ENCODE peak calls at places on chromosomes 2 and 18, in five cellular contexts. U is aorta; O is NCI-H2107; E is NCI-H2029; S is activated CD4-positive, alpha-beta T cell treated with anti-CD3 and anti-CD28 coated beads for 48 hours. X is an unnamed sample.

GRCh38 chr2:69196327-69197117 is 183.5 kb downstream of the ANTXR1 start:
- DNase-seq in S (no peak), U (no peak), E (no peak), O (no peak), X (no peak)

GRCh38 chr2:235224410-235224809 is 269.4 kb upstream of the AGAP1 start:
- DNase-seq in U (no peak), S (no peak), O (no peak), E (no peak), X (no peak)

GRCh38 chr2:156021326-156022040 is 311.0 kb downstream of the NR4A2 start:
- DNase-seq in O (no peak), U (no peak), E (no peak), S (no peak), X (no peak)

GRCh38 chr2:9263388-9263787 is 56.8 kb downstream of the ASAP2 start:
- DNase-seq in S (no peak), E (no peak), O (no peak), U (no peak), X (no peak)

GRCh38 chr2:233084488-233084887 is 24.3 kb downstream of the INPP5D start:
- DNase-seq in S (peak), O (no peak), U (peak), E (no peak), X (no peak)

GRCh38 chr18:2302628-2303516 is 268.4 kb downstream of the METTL4 start:
- DNase-seq in O (no peak), E (no peak), S (no peak), U (no peak), X (no peak)

GRCh38 chr2:215839309-215839708 is 174.0 kb downstream of the MREG start:
- DNase-seq in E (no peak), U (no peak), S (no peak), O (no peak), X (no peak)

GRCh38 chr2:6073260-6074141 is 381.3 kb downstream of the SOX11 start:
- DNase-seq in E (peak), O (no peak), U (no peak), S (no peak), X (peak)

GRCh38 chr18:22814329-22814703 is 118.8 kb upstream of the RBBP8 start:
- DNase-seq in U (no peak), S (no peak), E (no peak), O (no peak), X (no peak)

GRCh38 chr2:71224457-71224856 is 2.4 kb downstream of the PAIP2B start:
- DNase-seq in U (no peak), E (no peak), S (no peak), O (no peak), X (no peak)

GRCh38 chr18:23740105-23740830 is 51.0 kb downstream of the LAMA3 start:
- DNase-seq in O (no peak), S (no peak), U (no peak), E (no peak), X (no peak)

GRCh38 chr2:67917332-67918054 is 145.3 kb downstream of the C1D start:
- DNase-seq in U (no peak), S (no peak), E (no peak), O (no peak), X (no peak)

GRCh38 chr18:25019946-25020345 is 332.0 kb downstream of the ZNF521 start:
- DNase-seq in O (no peak), S (no peak), E (no peak), U (no peak), X (no peak)

GRCh38 chr2:168773719-168774521 is 28.5 kb upstream of the NOSTRIN start:
- DNase-seq in O (peak), U (no peak), S (peak), E (peak), X (peak)

GRCh38 chr18:48230459-48231113 is 178.6 kb downstream of the ZBTB7C start:
- DNase-seq in U (peak), O (peak), E (peak), S (peak), X (peak)

GRCh38 chr18:57004366-57005121 is 142.3 kb upstream of the BOD1L2 start:
- DNase-seq in O (no peak), S (no peak), E (no peak), U (no peak), X (no peak)

GRCh38 chr2:197573608-197574007 is 57.7 kb downstream of the MOB4 start:
- DNase-seq in O (no peak), E (no peak), S (no peak), U (no peak), X (no peak)

GRCh38 chr2:28321426-28321825 is 71.2 kb upstream of the FOSL2 start:
- DNase-seq in U (no peak), E (no peak), O (no peak), S (no peak), X (no peak)

GRCh38 chr2:43724728-43725526 is 48.7 kb upstream of the C1GALT1C1L start:
- DNase-seq in S (no peak), E (no peak), U (no peak), O (no peak), X (no peak)

GRCh38 chr2:20422679-20423271 is 24.1 kb upstream of the RHOB start:
- DNase-seq in E (no peak), U (peak), O (no peak), S (peak), X (no peak)

GRCh38 chr2:17574406-17575073 is 34.0 kb downstream of the VSNL1 start:
- DNase-seq in E (no peak), S (no peak), O (no peak), U (no peak), X (no peak)

GRCh38 chr2:86764661-86765307 is 25.9 kb downstream of the CD8A start:
- DNase-seq in E (no peak), U (no peak), S (peak), O (peak), X (peak)

GRCh38 chr2:234496835-234497591 is at the start of gene ARL4C:
- DNase-seq in S (peak), O (peak), U (peak), E (peak), X (peak)

GRCh38 chr2:212777020-212777491 is 238.5 kb upstream of the ERBB4 start:
- DNase-seq in O (no peak), U (no peak), S (no peak), E (peak), X (no peak)

GRCh38 chr2:226270279-226270678 is 529.3 kb downstream of the IRS1 start:
- DNase-seq in U (no peak), O (no peak), S (no peak), E (no peak), X (no peak)

GRCh38 chr2:241226723-241227634 is 38.5 kb downstream of the ANO7 start:
- DNase-seq in E (no peak), S (no peak), U (peak), O (no peak), X (no peak)

GRCh38 chr2:217325251-217325650 is 465.4 kb upstream of the TNP1 start:
- DNase-seq in O (no peak), E (no peak), S (no peak), U (no peak), X (peak)

GRCh38 chr2:118853647-118854367 is 6.4 kb upstream of the EN1 start:
- DNase-seq in O (no peak), U (no peak), E (no peak), S (no peak), X (no peak)

GRCh38 chr2:148936857-148937450 is 61.9 kb downstream of the KIF5C start:
- DNase-seq in S (no peak), O (no peak), E (no peak), U (no peak), X (no peak)

GRCh38 chr2:241163601-241164118 is 13.4 kb downstream of the PPP1R7 start:
- DNase-seq in S (no peak), E (no peak), U (no peak), O (no peak), X (no peak)

GRCh38 chr2:128565441-128565840 is 246.8 kb upstream of the HS6ST1 start:
- DNase-seq in E (no peak), O (no peak), S (no peak), U (no peak), X (no peak)

GRCh38 chr2:11155326-11156059 is at the start of gene SLC66A3:
- DNase-seq in U (no peak), S (peak), E (peak), O (peak), X (peak)

GRCh38 chr2:240839152-240840143 is 19.4 kb upstream of the KIF1A start:
- DNase-seq in U (no peak), S (no peak), E (no peak), O (no peak), X (no peak)

GRCh38 chr2:231795525-231796327 is 9.5 kb downstream of the COPS7B start:
- DNase-seq in S (no peak), E (peak), O (peak), U (no peak), X (no peak)

GRCh38 chr2:72150157-72150960 is 2.7 kb upstream of the CYP26B1 start:
- DNase-seq in U (peak), E (peak), S (peak), O (peak), X (peak)

GRCh38 chr2:167510071-167510759 is 621.9 kb downstream of the XIRP2 start:
- DNase-seq in S (no peak), O (no peak), E (no peak), U (no peak), X (no peak)

GRCh38 chr2:216911886-216912285 is 52.0 kb upstream of the TNP1 start:
- DNase-seq in E (no peak), O (no peak), U (no peak), S (no peak), X (no peak)

GRCh38 chr2:176911-177310 is 86.9 kb downstream of the SH3YL1 start:
- DNase-seq in S (no peak), O (no peak), E (no peak), U (no peak), X (no peak)